ENCODE peak calls at places on chromosomes 16 and 17, in eight cellular contexts. W is stomach, S is tibial nerve, C is transverse colon, U is GM12878, T is K562, X is SK-N-SH, Q is A549. H is an unnamed sample.
A peak's percentile ranks its signal among the peaks of the same experiment; 100 is the strongest.

GRCh38 chr16:68298907-68299515 is 11.7 kb downstream of the SLC7A6OS start:
- DNase-seq in W (peak; percentile 38), S (peak; percentile 38), C (no peak), U (no peak), T (no peak), X (no peak), Q (no peak), H (no peak)

GRCh38 chr17:73759324-73760185 is 115.3 kb upstream of the SDK2 start:
- DNase-seq in W (no peak), S (no peak), C (no peak), U (no peak), T (no peak), X (peak; percentile 79), Q (no peak), H (no peak)

GRCh38 chr17:28955408-28955807 is 4.1 kb upstream of the PHF12 start:
- DNase-seq in W (no peak), S (no peak), C (no peak), U (no peak), T (no peak), X (no peak), Q (no peak), H (no peak)

GRCh38 chr16:30585400-30586191 is at the start of gene ZNF785:
- DNase-seq in W (peak; percentile 96), S (peak; percentile 94), C (peak; percentile 97), U (peak; percentile 97), T (peak; percentile 99), X (peak; percentile 97), Q (peak; percentile 38), H (peak; percentile 96)

GRCh38 chr16:82612263-82612662 is 14.5 kb upstream of the CDH13 start:
- DNase-seq in W (no peak), S (no peak), C (no peak), U (no peak), T (no peak), X (no peak), Q (no peak), H (no peak)

GRCh38 chr17:4786111-4786491 is at the start of gene VMO1:
- DNase-seq in W (no peak), S (no peak), C (peak; percentile 27), U (no peak), T (no peak), X (peak; percentile 73), Q (no peak), H (no peak)

GRCh38 chr17:74280093-74280513 is 6.1 kb downstream of the DNAI2 start:
- DNase-seq in W (no peak), S (no peak), C (peak; percentile 19), U (no peak), T (no peak), X (no peak), Q (no peak), H (no peak)

GRCh38 chr16:66695474-66695934 is 1.0 kb downstream of the CMTM4 start:
- DNase-seq in W (no peak), S (no peak), C (peak; percentile 15), U (no peak), T (no peak), X (no peak), Q (no peak), H (no peak)

GRCh38 chr17:77445030-77445907 is 304.5 kb downstream of the SEC14L1 start:
- DNase-seq in W (peak; percentile 57), S (peak; percentile 71), C (peak; percentile 79), U (peak; percentile 92), T (no peak), X (no peak), Q (no peak), H (peak; percentile 69)

GRCh38 chr17:68296217-68297140 is 5.2 kb downstream of the ARSG start:
- DNase-seq in W (peak; percentile 49), S (no peak), C (peak; percentile 52), U (no peak), T (no peak), X (no peak), Q (no peak), H (no peak)

GRCh38 chr17:13114601-13115024 is 96.8 kb upstream of the ELAC2 start:
- DNase-seq in W (peak; percentile 47), S (no peak), C (no peak), U (no peak), T (peak; percentile 37), X (peak; percentile 69), Q (peak; percentile 47), H (peak; percentile 14)

GRCh38 chr17:40159456-40159855 is 17.8 kb upstream of the RAPGEFL1 start:
- DNase-seq in W (no peak), S (no peak), C (no peak), U (no peak), T (no peak), X (no peak), Q (no peak), H (no peak)
- H3K4me1 ChIP-seq in W (peaks cover 30% of the 10 kb centered on the region), S (no peaks in the 10 kb centered on the region), C (no peaks in the 10 kb centered on the region), U (no peaks in the 10 kb centered on the region), T (peaks cover 6% of the 10 kb centered on the region), X (no peaks in the 10 kb centered on the region), Q (no peaks in the 10 kb centered on the region), H (no peaks in the 10 kb centered on the region)

DNA sequence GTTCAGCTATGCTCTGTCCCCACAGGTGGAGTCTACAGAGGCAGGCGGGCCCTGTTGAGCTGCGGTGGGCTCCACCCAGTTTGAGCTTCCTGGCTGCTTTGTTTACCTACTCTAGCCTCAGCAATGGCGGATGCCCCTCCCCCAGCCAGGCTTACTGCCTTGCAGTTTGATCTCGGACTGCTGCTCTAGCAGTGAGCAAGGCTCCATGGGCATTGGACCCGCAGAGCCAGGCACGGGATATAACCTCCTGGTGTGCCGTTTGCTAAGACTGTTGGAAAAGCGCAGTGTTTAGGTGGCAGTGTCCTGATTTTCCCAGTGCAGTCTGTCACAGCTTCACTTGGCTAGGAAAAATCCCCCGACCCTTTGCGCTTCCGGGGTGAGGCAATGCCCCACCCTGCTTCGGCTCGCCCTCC is 89.1 kb downstream of the BCAS3 start:
- DNase-seq in W (no peak), S (no peak), C (no peak), U (no peak), T (no peak), X (no peak), Q (no peak), H (no peak)
- TF ChIP-seq EP300 in W (no peak), S (no peak), C (no peak), U (no peak), T (no peak), X (no peak), Q (no peak), H (no peak)

GRCh38 chr16:88497561-88498420 is 44.7 kb downstream of the ZFPM1 start:
- DNase-seq in W (no peak), S (no peak), C (no peak), U (no peak), T (peak; percentile 93), X (no peak), Q (no peak), H (no peak)

GRCh38 chr16:88493879-88494278 is 40.8 kb downstream of the ZFPM1 start:
- DNase-seq in W (no peak), S (no peak), C (no peak), U (no peak), T (no peak), X (no peak), Q (no peak), H (no peak)

GRCh38 chr16:88491560-88492310 is 38.7 kb downstream of the ZFPM1 start:
- DNase-seq in W (no peak), S (no peak), C (no peak), U (no peak), T (peak; percentile 89), X (no peak), Q (no peak), H (no peak)

GRCh38 chr16:88495268-88495772 is 42.2 kb downstream of the ZFPM1 start:
- DNase-seq in W (no peak), S (no peak), C (no peak), U (no peak), T (no peak), X (no peak), Q (no peak), H (no peak)

DNA sequence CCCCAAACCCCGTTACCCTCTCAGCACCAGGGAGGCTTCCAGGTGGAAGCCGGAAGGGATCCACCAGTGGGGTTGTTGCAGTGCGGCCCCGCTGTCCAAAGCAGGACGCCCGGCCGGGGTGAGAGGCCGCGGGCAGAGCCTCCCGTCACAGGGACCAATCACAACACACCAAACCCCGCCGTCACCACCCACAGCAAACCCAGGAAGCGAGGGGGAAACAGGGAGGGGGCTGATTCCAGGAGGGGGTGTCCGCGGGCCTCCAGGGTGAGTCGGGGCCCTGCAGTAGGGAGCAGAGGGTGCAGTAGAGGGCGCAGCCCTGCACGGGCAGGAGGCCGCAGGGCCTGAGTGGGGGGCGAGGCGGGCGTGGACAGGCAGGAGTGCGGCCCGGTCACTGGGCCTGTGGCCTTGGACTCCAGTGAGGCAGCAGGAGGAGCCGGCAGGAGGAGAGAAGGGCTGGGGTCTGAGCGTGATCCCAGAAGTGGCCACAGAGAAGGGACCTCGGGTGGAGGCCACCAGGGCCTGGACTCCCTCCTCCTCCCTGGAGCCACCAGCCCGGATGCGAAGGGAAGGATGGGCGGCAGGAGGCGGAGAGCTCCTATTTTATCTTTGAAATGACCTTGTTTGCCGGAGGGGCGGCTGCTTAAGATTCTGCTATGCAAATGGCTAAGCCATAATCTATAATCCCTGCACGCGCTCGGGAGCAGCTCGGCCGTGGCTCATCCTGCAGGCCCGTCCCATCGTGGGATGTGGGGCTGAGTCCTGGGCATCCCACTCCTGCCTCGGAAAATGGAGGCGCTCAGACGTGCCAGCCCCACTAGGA is 41.5 kb downstream of the ZFPM1 start:
- DNase-seq in W (no peak), S (no peak), C (no peak), U (no peak), T (peak; percentile 83), X (no peak), Q (no peak), H (peak; percentile 79)
- H3K4me3 ChIP-seq in W (no peak overlapping the region), S (no peak overlapping the region), C (no peak overlapping the region), U (no peak overlapping the region), T (peak overlapping the region; percentile 37), X (no peak overlapping the region), Q (no peak overlapping the region), H (no peak overlapping the region)

GRCh38 chr16:3983081-3983520 is 102.6 kb upstream of the CREBBP start:
- DNase-seq in W (peak; percentile 82), S (peak; percentile 42), C (peak; percentile 76), U (no peak), T (peak; percentile 78), X (peak; percentile 91), Q (peak; percentile 81), H (peak; percentile 78)

GRCh38 chr16:3979518-3979917 is 99.0 kb upstream of the CREBBP start:
- DNase-seq in W (no peak), S (no peak), C (no peak), U (no peak), T (no peak), X (no peak), Q (no peak), H (no peak)

GRCh38 chr16:3980311-3981111 is 100.0 kb upstream of the CREBBP start:
- DNase-seq in W (no peak), S (no peak), C (no peak), U (no peak), T (no peak), X (peak; percentile 59), Q (no peak), H (peak; percentile 63)

GRCh38 chr16:3984111-3985060 is 103.9 kb upstream of the CREBBP start:
- DNase-seq in W (no peak), S (no peak), C (no peak), U (no peak), T (no peak), X (no peak), Q (no peak), H (no peak)

GRCh38 chr16:3982216-3982615 is 101.7 kb upstream of the CREBBP start:
- DNase-seq in W (no peak), S (no peak), C (no peak), U (no peak), T (no peak), X (no peak), Q (no peak), H (no peak)
- H3K4me1 ChIP-seq in W (peaks cover 19% of the 10 kb centered on the region), S (no peaks in the 10 kb centered on the region), C (no peaks in the 10 kb centered on the region), U (no peaks in the 10 kb centered on the region), T (no peaks in the 10 kb centered on the region), X (peaks cover 13% of the 10 kb centered on the region), Q (peaks cover 11% of the 10 kb centered on the region), H (peaks cover 3% of the 10 kb centered on the region)

H was measured in ovary.